ENCODE peak calls at places on chromosomes 4 and X, in eight cellular contexts. A is ovary; I is CD8-positive, alpha-beta T cell; E is foreskin fibroblast; Q is suprapubic skin; J is upper lobe of right lung; L is fibroblast of lung; S is AG04449. T is an unnamed sample.
A peak's percentile ranks its signal among the peaks of the same experiment; 100 is the strongest.

GRCh38 chr4:101000496-101000895 is 346.8 kb downstream of the PPP3CA start:
- DNase-seq in A (no peak), S (no peak), Q (no peak), J (no peak), I (no peak), L (no peak), E (no peak), T (no peak)

GRCh38 chrX:30301977-30302376 is 7.2 kb downstream of the NR0B1 start:
- DNase-seq in E (peak; percentile 23), I (no peak), Q (no peak), S (no peak), J (no peak), L (peak; percentile 53), A (no peak), T (no peak)

GRCh38 chrX:3811331-3812311 is 98.2 kb upstream of the PRKX start:
- DNase-seq in L (peak; percentile 67), S (no peak), Q (no peak), I (peak; percentile 36), J (no peak), E (peak; percentile 33), A (peak; percentile 29), T (no peak)

GRCh38 chr4:153409924-153410501 is 56.1 kb upstream of the TMEM131L start:
- DNase-seq in I (no peak), Q (no peak), J (no peak), S (no peak), A (no peak), E (no peak), L (peak; percentile 9), T (no peak)

GRCh38 chrX:97089116-97089515 is 205.4 kb downstream of the RPA4 start:
- DNase-seq in E (no peak), I (no peak), S (no peak), A (no peak), J (no peak), Q (no peak), L (no peak), T (no peak)

GRCh38 chr4:166657261-166657660 is 577.0 kb downstream of the SPOCK3 start:
- DNase-seq in A (no peak), L (no peak), Q (no peak), I (no peak), E (no peak), J (no peak), S (peak; percentile 14), T (no peak)

GRCh38 chr4:87864321-87864720 is 31.6 kb downstream of the MEPE start:
- DNase-seq in E (no peak), A (no peak), I (no peak), S (no peak), Q (no peak), J (no peak), L (no peak), T (no peak)

GRCh38 chr4:75248770-75249467 is 265.3 kb downstream of the RCHY1 start:
- DNase-seq in Q (no peak), S (no peak), I (no peak), J (no peak), E (no peak), L (no peak), A (no peak), T (no peak)

GRCh38 chr4:2222838-2223237 is 19.1 kb downstream of the HAUS3 start:
- DNase-seq in J (no peak), A (no peak), Q (no peak), S (no peak), I (no peak), E (no peak), L (no peak), T (no peak)

GRCh38 chr4:2219233-2219760 is 22.6 kb downstream of the HAUS3 start:
- DNase-seq in I (no peak), J (no peak), Q (no peak), S (no peak), E (no peak), A (no peak), L (no peak), T (no peak)

GRCh38 chr4:2217726-2218125 is 24.2 kb downstream of the HAUS3 start:
- DNase-seq in A (no peak), L (no peak), S (peak; percentile 14), E (no peak), I (no peak), Q (no peak), J (no peak), T (no peak)

GRCh38 chr4:2218436-2218835 is 23.5 kb downstream of the HAUS3 start:
- DNase-seq in Q (no peak), I (no peak), S (no peak), E (no peak), L (no peak), A (no peak), J (no peak), T (no peak)

GRCh38 chr4:2220016-2220620 is 21.8 kb downstream of the HAUS3 start:
- DNase-seq in Q (peak; percentile 86), I (peak; percentile 87), L (peak; percentile 75), A (peak; percentile 72), E (peak; percentile 56), S (no peak), J (peak; percentile 78), T (peak; percentile 27)
- TF ChIP-seq CTCF in Q (peak; percentile 83), I (peak; percentile 90), L (peak; percentile 94), A (peak; percentile 72), E (peak; percentile 92), S (peak; percentile 89), J (peak; percentile 84), T (peak; percentile 93)

GRCh38 chr4:145868637-145869409 is 69.8 kb downstream of the ZNF827 start:
- DNase-seq in S (no peak), L (peak; percentile 12), A (no peak), E (no peak), Q (no peak), I (no peak), J (no peak), T (no peak)
- TF ChIP-seq CTCF in S (no peak), L (peak; percentile 25), A (no peak), E (peak; percentile 2), Q (no peak), I (no peak), J (peak; percentile 12), T (no peak)

GRCh38 chrX:153380691-153381090 is 20.5 kb downstream of the PNMA6E start:
- DNase-seq in E (no peak), A (no peak), J (no peak), I (no peak), S (no peak), Q (no peak), L (no peak), T (no peak)
- TF ChIP-seq CTCF in E (no peak), A (no peak), J (no peak), I (no peak), S (no peak), Q (no peak), L (no peak), T (no peak)

GRCh38 chr4:99875073-99875472 is 19.2 kb downstream of the LAMTOR3 start:
- DNase-seq in Q (no peak), S (no peak), A (no peak), I (no peak), J (no peak), L (no peak), E (no peak), T (no peak)
- TF ChIP-seq CTCF in Q (no peak), S (no peak), A (no peak), I (no peak), J (no peak), L (no peak), E (no peak), T (no peak)

T was measured in AG09319.